ENCODE peak calls at places on chromosomes 16 and 17, in five cellular contexts. Q is effector memory CD4-positive, alpha-beta T cell; Y is fibroblast of lung; G is CD4-positive, CD25-positive, alpha-beta regulatory T cell; B is left ventricle myocardium inferior. V is an unnamed sample.

GRCh38 chr16:27238016-27238587 is 30.5 kb downstream of the NSMCE1 start:
- DNase-seq in Q (peak; percentile 13), Y (no peak), G (no peak), B (no peak), V (no peak)

GRCh38 chr17:48241131-48241591 is 133.6 kb downstream of the SNX11 start:
- DNase-seq in Q (no peak), Y (peak; percentile 82), G (no peak), B (peak; percentile 22), V (no peak)

GRCh38 chr16:77070683-77071082 is 120.3 kb upstream of the MON1B start:
- DNase-seq in Q (no peak), Y (no peak), G (no peak), B (no peak), V (no peak)

GRCh38 chr16:50866806-50867205 is 124.9 kb downstream of the CYLD start:
- DNase-seq in Q (no peak), Y (no peak), G (no peak), B (no peak), V (no peak)

GRCh38 chr16:59971264-59971663 is 1237.1 kb upstream of the GOT2 start:
- DNase-seq in Q (no peak), Y (peak; percentile 6), G (no peak), B (no peak), V (no peak)

GRCh38 chr16:67241008-67241900 is 6.0 kb downstream of the FHOD1 start:
- DNase-seq in Q (no peak), Y (peak; percentile 86), G (no peak), B (peak; percentile 81), V (no peak)

GRCh38 chr17:7417056-7417655 is 3.0 kb upstream of the SPEM1 start:
- DNase-seq in Q (no peak), Y (no peak), G (no peak), B (no peak), V (no peak)

GRCh38 chr17:27478901-27479531 is 22.8 kb downstream of the KSR1 start:
- DNase-seq in Q (no peak), Y (no peak), G (no peak), B (no peak), V (no peak)

GRCh38 chr17:74631468-74632195 is 8.1 kb upstream of the CD300E start:
- DNase-seq in Q (no peak), Y (no peak), G (no peak), B (no peak), V (no peak)

GRCh38 chr16:66619534-66620418 is 15.3 kb downstream of the CMTM3 start:
- DNase-seq in Q (no peak), Y (peak; percentile 86), G (no peak), B (no peak), V (no peak)

GRCh38 chr16:83808573-83809014 is 816 bp downstream of the HSBP1 start:
- DNase-seq in Q (no peak), Y (no peak), G (no peak), B (no peak), V (no peak)

GRCh38 chr16:85153046-85153445 is 40.8 kb upstream of the CIBAR2 start:
- DNase-seq in Q (no peak), Y (no peak), G (no peak), B (no peak), V (no peak)

GRCh38 chr16:11416228-11417001 is 71.2 kb downstream of the RMI2 start:
- DNase-seq in Q (no peak), Y (no peak), G (no peak), B (no peak), V (no peak)

GRCh38 chr17:16287563-16288027 is 65.7 kb downstream of the CENPV start:
- DNase-seq in Q (no peak), Y (peak; percentile 91), G (no peak), B (no peak), V (peak; percentile 24)

GRCh38 chr16:88662222-88662842 is 559 bp downstream of the MVD start:
- DNase-seq in Q (no peak), Y (no peak), G (peak; percentile 16), B (no peak), V (no peak)

GRCh38 chr17:81302861-81303326 is 7.8 kb upstream of the SLC38A10 start:
- DNase-seq in Q (no peak), Y (no peak), G (no peak), B (no peak), V (no peak)

GRCh38 chr16:88533945-88534641 is 36.1 kb upstream of the ZC3H18 start:
- DNase-seq in Q (peak; percentile 59), Y (peak; percentile 48), G (peak; percentile 73), B (peak; percentile 83), V (peak; percentile 82)

DNA sequence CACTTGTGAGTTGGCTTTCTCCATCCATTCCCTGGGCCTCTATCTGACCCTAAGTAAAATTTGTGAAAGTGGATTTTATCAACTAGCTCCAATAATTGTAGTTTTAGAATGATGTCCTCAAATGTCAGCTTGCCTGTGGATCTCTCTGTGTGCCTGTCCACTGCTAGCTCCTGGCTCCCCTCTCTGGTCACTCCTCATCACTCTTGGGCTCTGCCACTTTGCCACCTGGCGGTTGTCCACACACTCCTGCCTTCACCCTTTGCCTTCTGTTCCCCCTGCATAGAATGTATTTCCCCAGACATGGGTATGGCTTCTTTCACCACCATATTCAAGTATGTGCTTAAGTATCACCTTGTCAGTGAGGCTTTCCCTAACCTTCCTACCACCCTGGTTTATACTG is 19.8 kb downstream of the ANKFN1 start:
- DNase-seq in Q (no peak), Y (no peak), G (no peak), B (no peak), V (no peak)
- H3K4me1 ChIP-seq in Q (no peaks in the 10 kb centered on the region), Y (peaks cover 4% of the 10 kb centered on the region), G (no peaks in the 10 kb centered on the region), B (peaks cover 19% of the 10 kb centered on the region), V (no peaks in the 10 kb centered on the region)

GRCh38 chr17:57928898-57929297 is 26.3 kb downstream of the CUEDC1 start:
- DNase-seq in Q (no peak), Y (no peak), G (no peak), B (no peak), V (no peak)
- H3K27me3 ChIP-seq in Q (no peaks in the 10 kb centered on the region), Y (no peaks in the 10 kb centered on the region), G (no peaks in the 10 kb centered on the region), B (no peaks in the 10 kb centered on the region), V (no peaks in the 10 kb centered on the region)

DNA sequence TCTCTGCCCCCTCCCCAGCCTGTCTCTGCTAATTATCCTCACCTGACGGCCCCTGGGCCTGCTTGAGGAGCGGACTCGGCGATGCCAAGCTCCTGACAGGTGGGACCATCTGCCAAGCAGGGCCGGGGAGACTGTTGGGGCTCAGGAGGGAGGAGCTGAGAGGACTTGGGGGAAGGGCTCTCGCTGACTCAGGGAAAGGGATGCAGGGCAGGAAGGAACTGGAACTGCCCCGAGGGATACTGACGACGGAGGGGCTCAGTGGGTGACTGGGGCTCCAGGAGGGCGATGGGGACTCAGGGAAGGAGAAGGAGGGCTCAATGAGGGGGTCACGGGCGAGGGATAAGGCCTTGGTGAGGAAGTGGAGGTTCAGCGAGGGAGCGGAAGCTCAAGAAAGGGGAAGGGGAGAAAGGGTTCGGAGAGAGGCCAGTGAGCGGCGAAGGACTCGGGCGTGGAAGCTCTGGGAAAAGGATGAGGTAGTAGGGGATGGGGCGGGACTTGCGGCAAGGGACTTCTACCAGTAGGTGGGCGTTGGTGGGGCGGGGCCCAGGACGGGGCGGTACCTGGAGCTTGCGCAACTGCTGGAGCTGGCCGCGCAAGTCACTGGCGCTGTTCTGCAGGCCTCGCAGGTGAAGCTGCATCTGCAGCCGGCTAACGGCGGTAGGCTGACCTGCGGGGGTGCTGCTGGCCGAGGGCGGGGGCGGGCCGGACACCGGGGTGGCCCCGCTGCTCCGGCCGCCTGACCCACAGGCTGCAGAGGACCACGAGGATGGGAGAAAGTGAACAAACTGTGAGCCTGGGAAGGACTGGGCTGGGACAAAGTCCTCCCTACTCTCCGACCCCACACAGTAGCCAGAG is 46.5 kb downstream of the SRCIN1 start:
- DNase-seq in Q (peak; percentile 79), Y (peak; percentile 27), G (peak; percentile 85), B (peak; percentile 76), V (peak; percentile 68)
- H3K4me3 ChIP-seq in Q (peak overlapping the region; percentile 73), Y (no peak overlapping the region), G (peak overlapping the region; percentile 78), B (peak overlapping the region; percentile 65), V (peak overlapping the region; percentile 81)

GRCh38 chr16:15970202-15970601 is 20.8 kb downstream of the ABCC1 start:
- DNase-seq in Q (no peak), Y (no peak), G (no peak), B (no peak), V (no peak)
- H3K4me1 ChIP-seq in Q (no peaks in the 10 kb centered on the region), Y (peaks cover 20% of the 10 kb centered on the region), G (peaks cover 17% of the 10 kb centered on the region), B (peaks cover 43% of the 10 kb centered on the region), V (no peaks in the 10 kb centered on the region)

DNA sequence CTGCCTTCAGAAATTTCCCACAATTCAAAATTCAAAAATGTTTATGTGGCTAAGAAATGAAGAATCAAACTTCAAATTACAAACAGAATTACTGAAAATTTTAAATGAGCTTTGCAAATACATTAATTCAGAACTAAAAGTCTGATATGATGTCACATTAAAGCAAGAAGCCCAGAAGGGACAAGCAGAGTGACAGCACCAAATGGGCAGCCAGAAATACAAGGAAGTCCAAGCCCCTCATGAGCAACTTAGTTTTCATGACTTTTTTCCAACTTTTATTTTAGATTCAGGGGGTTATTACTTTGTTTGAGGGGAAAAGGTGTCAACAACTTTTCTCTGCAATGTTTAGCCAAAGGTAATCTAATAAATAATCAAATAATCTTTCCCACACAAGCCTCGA is 21.5 kb downstream of the UBE2G1 start:
- DNase-seq in Q (no peak), Y (no peak), G (no peak), B (no peak), V (no peak)
- H3K27me3 ChIP-seq in Q (no peaks in the 10 kb centered on the region), Y (no peaks in the 10 kb centered on the region), G (no peaks in the 10 kb centered on the region), B (no peaks in the 10 kb centered on the region), V (no peaks in the 10 kb centered on the region)

GRCh38 chr17:68953340-68953997 is 1.7 kb downstream of the ABCA8 start:
- DNase-seq in Q (no peak), Y (no peak), G (no peak), B (no peak), V (no peak)
- H3K4me3 ChIP-seq in Q (no peak overlapping the region), Y (peak overlapping the region; percentile 52), G (no peak overlapping the region), B (peak overlapping the region; percentile 64), V (no peak overlapping the region)

GRCh38 chr17:40912506-40913220 is 24.8 kb downstream of the KRT23 start:
- DNase-seq in Q (no peak), Y (no peak), G (no peak), B (no peak), V (no peak)
- H3K4me1 ChIP-seq in Q (no peaks in the 10 kb centered on the region), Y (peaks cover 20% of the 10 kb centered on the region), G (no peaks in the 10 kb centered on the region), B (no peaks in the 10 kb centered on the region), V (no peaks in the 10 kb centered on the region)

V was measured in naive thymus-derived CD4-positive, alpha-beta T cell.